ENCODE peak calls at places on chromosomes 6 and 20, in four cellular contexts. D, L, Y and J are unnamed samples.

GRCh38 chr6:156718647-156719394 is 58.4 kb upstream of the ARID1B start:
- DNase-seq in D (no peak), L (no peak), Y (no peak), J (no peak)

GRCh38 chr6:166998256-166999144 is 697 bp upstream of the CEP43 start:
- DNase-seq in Y (peak; percentile 37), L (peak; percentile 83), D (peak; percentile 22), J (peak; percentile 85)

GRCh38 chr6:156842598-156843250 is 65.5 kb downstream of the ARID1B start:
- DNase-seq in L (no peak), Y (no peak), D (no peak), J (no peak)

GRCh38 chr20:37544386-37544785 is 16.7 kb upstream of the BLCAP start:
- DNase-seq in Y (no peak), D (no peak), L (peak; percentile 11), J (no peak)

GRCh38 chr6:121896771-121897170 is 461.3 kb downstream of the GJA1 start:
- DNase-seq in L (no peak), D (no peak), Y (no peak), J (no peak)

GRCh38 chr20:17538517-17539170 is 7.5 kb upstream of the BFSP1 start:
- DNase-seq in Y (peak; percentile 48), D (no peak), L (no peak), J (no peak)

GRCh38 chr6:33197431-33198048 is 2.9 kb downstream of the RXRB start:
- DNase-seq in Y (peak; percentile 33), L (no peak), D (peak; percentile 30), J (no peak)

GRCh38 chr6:72175936-72176335 is 289.6 kb downstream of the RIMS1 start:
- DNase-seq in D (no peak), L (no peak), Y (no peak), J (no peak)

GRCh38 chr20:39849664-39850063 is 839.4 kb downstream of the MAFB start:
- DNase-seq in L (peak; percentile 88), D (no peak), Y (no peak), J (peak; percentile 81)

GRCh38 chr20:63273635-63274380 is 1.2 kb downstream of the ARFGAP1 start:
- DNase-seq in Y (peak; percentile 33), D (no peak), L (no peak), J (peak; percentile 55)

GRCh38 chr6:37742401-37742760 is 44.7 kb upstream of the MDGA1 start:
- DNase-seq in L (no peak), Y (no peak), D (no peak), J (no peak)

GRCh38 chr6:33746036-33746600 is 587 bp downstream of the IP6K3 start:
- DNase-seq in L (no peak), D (no peak), Y (no peak), J (no peak)

GRCh38 chr6:40997256-40997957 is 41.6 kb downstream of the UNC5CL start:
- DNase-seq in Y (no peak), L (no peak), D (no peak), J (peak; percentile 69)

GRCh38 chr6:7505196-7505699 is 36.2 kb upstream of the DSP start:
- DNase-seq in D (no peak), L (no peak), Y (peak; percentile 55), J (peak; percentile 46)

GRCh38 chr6:163398104-163398503 is 16.4 kb upstream of the QKI start:
- DNase-seq in D (no peak), L (no peak), Y (no peak), J (no peak)

GRCh38 chr6:169912266-169913095 is 161.1 kb downstream of the ERMARD start:
- DNase-seq in L (no peak), D (no peak), Y (no peak), J (no peak)

GRCh38 chr6:43037197-43037596 is 15.8 kb downstream of the RRP36 start:
- DNase-seq in Y (no peak), D (no peak), L (no peak), J (no peak)

GRCh38 chr6:14016432-14016831 is 91.7 kb downstream of the RNF182 start:
- DNase-seq in D (no peak), L (no peak), Y (no peak), J (no peak)